ENCODE peak calls at places on chromosomes 16 and 17, in six cellular contexts. A, R, U, O, E and J are unnamed samples.

GRCh38 chr17:2102931-2103398 is 48.1 kb downstream of the HIC1 start:
- DNase-seq in A (no peak), R (peak), U (no peak), O (no peak), E (no peak), J (peak)

GRCh38 chr16:20866161-20866772 is 33.9 kb downstream of the DCUN1D3 start:
- DNase-seq in A (peak), R (peak), U (peak), O (peak), E (peak), J (peak)

GRCh38 chr16:66382966-66383299 is 16.4 kb downstream of the CDH5 start:
- DNase-seq in A (peak), R (peak), U (no peak), O (peak), E (no peak), J (peak)

GRCh38 chr16:491225-491919 is 36.1 kb upstream of the CAPN15 start:
- DNase-seq in A (no peak), R (no peak), U (no peak), O (no peak), E (no peak), J (peak)

GRCh38 chr16:71287903-71288302 is 1.3 kb downstream of the CMTR2 start:
- DNase-seq in A (peak), R (no peak), U (no peak), O (no peak), E (no peak), J (no peak)

GRCh38 chr17:80008848-80009247 is 26.8 kb downstream of the TBC1D16 start:
- DNase-seq in A (no peak), R (no peak), U (no peak), O (no peak), E (no peak), J (no peak)

GRCh38 chr17:68462381-68463210 is 5.3 kb upstream of the WIPI1 start:
- DNase-seq in A (peak), R (peak), U (peak), O (peak), E (peak), J (peak)

GRCh38 chr17:44922746-44923470 is 7.6 kb upstream of the GFAP start:
- DNase-seq in A (no peak), R (no peak), U (no peak), O (no peak), E (no peak), J (no peak)

GRCh38 chr16:11224096-11224893 is 31.7 kb downstream of the SOCS1 start:
- DNase-seq in A (peak), R (no peak), U (peak), O (no peak), E (no peak), J (no peak)

GRCh38 chr17:44004077-44004760 is at the start of gene NAGS:
- DNase-seq in A (peak), R (no peak), U (peak), O (no peak), E (no peak), J (no peak)

GRCh38 chr16:84607694-84608093 is 10.2 kb downstream of the COTL1 start:
- DNase-seq in A (no peak), R (no peak), U (no peak), O (no peak), E (no peak), J (no peak)

GRCh38 chr17:41211845-41212466 is 14.5 kb upstream of the KRTAP9-2 start:
- DNase-seq in A (no peak), R (peak), U (no peak), O (no peak), E (no peak), J (no peak)

GRCh38 chr16:2043980-2044451 is 3.6 kb downstream of the NTHL1 start:
- DNase-seq in A (no peak), R (no peak), U (no peak), O (no peak), E (no peak), J (no peak)

GRCh38 chr17:15741624-15742023 is 9.5 kb downstream of the TBC1D26 start:
- DNase-seq in A (no peak), R (no peak), U (no peak), O (no peak), E (no peak), J (no peak)

GRCh38 chr17:15744091-15744676 is 12.1 kb downstream of the TBC1D26 start:
- DNase-seq in A (no peak), R (no peak), U (no peak), O (peak), E (no peak), J (no peak)

GRCh38 chr17:15744885-15745284 is 12.8 kb downstream of the TBC1D26 start:
- DNase-seq in A (peak), R (no peak), U (peak), O (no peak), E (no peak), J (no peak)

GRCh38 chr17:15742051-15742795 is 10.1 kb downstream of the TBC1D26 start:
- DNase-seq in A (no peak), R (no peak), U (no peak), O (no peak), E (no peak), J (no peak)

GRCh38 chr17:15742921-15743320 is 10.8 kb downstream of the TBC1D26 start:
- DNase-seq in A (no peak), R (no peak), U (no peak), O (no peak), E (no peak), J (no peak)
- H3K23ac ChIP-seq in A (no peak), R (no peak), U (no peak), O (no peak), E (no peak), J (no peak)

GRCh38 chr16:65268331-65268730 is 146.5 kb upstream of the CDH11 start:
- DNase-seq in A (no peak), R (peak), U (no peak), O (no peak), E (no peak), J (no peak)
- H3K23ac ChIP-seq in A (no peak), R (no peak), U (no peak), O (no peak), E (no peak), J (no peak)

GRCh38 chr17:65561394-65562205 is at the start of gene AXIN2:
- DNase-seq in A (peak), R (peak), U (peak), O (peak), E (peak), J (peak)
- H3K23ac ChIP-seq in A (no peak), R (no peak), U (no peak), O (no peak), E (peak), J (no peak)

DNA sequence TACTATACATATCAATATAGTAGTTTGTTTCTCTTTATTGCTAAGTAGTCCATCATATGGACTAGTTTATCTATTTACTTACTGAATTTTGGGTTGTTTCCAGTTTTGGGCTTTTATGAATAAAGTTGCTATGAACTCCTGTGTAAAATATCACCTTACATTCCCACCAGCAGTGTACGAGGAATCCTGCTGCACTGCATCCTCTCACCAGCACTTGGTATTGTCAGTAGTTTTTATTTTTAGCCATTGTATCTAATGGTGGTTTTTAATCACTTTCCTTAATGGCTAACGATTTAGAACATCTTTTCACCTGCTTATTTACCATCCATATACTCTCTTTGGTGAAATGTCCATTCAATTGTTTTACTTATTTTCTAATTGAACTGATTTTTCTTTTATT is 24.0 kb downstream of the CDC27 start:
- DNase-seq in A (no peak), R (no peak), U (no peak), O (no peak), E (no peak), J (no peak)
- H3K23ac ChIP-seq in A (no peak), R (no peak), U (no peak), O (no peak), E (no peak), J (no peak)

DNA sequence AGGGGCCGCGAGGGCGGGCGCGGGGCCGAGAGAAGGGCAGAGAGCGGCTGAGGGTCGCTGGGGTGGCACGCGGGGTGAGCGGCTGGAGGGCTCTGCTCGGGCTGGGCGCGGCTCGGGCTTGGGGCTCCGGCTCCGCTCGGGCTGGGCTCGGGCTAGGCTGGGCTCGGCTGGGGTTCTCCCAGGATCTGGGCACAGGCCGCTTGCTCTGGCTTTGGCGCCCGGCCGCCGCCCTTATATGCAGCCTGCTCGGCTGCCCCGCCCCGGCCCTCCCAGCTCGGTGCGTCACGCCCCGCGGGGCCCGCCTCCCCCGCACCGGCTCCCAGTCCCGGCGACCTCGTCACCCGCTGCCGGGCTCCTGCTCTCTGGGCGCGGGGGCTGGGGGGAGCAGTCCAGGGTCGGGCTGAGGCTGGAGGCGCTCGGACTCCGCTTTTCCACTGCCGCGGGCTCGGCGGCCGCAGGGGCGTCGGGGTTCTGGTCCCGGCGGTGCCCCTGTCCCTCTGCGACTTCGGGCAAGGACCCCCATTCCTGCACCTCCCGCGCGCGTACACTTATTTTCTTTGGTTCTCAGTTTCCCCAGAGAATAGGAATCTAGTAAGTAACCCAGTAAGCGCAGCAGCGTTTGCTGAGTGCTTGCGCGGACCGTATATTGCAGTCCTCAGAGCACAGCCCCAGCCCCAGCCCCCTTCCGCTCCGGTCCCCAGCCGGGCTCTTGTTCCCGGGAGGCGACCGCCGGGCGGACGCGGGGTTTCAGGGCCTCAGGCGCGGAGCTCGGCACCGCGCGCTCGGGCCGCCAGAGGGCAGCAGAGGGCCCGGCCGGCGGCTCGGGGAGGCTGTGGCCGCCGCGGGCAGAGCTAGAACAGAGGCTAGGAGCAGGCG is at the start of gene RASD1:
- DNase-seq in A (peak), R (peak), U (peak), O (peak), E (peak), J (peak)
- H3K23ac ChIP-seq in A (peak), R (peak), U (no peak), O (no peak), E (peak), J (peak)

GRCh38 chr17:32486091-32486700 is 597 bp upstream of the CDK5R1 start:
- DNase-seq in A (peak), R (peak), U (peak), O (peak), E (peak), J (peak)

GRCh38 chr17:32485261-32485955 is 1.4 kb upstream of the CDK5R1 start:
- DNase-seq in A (no peak), R (no peak), U (no peak), O (no peak), E (no peak), J (no peak)

GRCh38 chr17:32487460-32488176 is 825 bp downstream of the CDK5R1 start:
- DNase-seq in A (peak), R (no peak), U (no peak), O (no peak), E (peak), J (no peak)

GRCh38 chr17:32488177-32488542 is 1.4 kb downstream of the CDK5R1 start:
- DNase-seq in A (no peak), R (no peak), U (no peak), O (no peak), E (no peak), J (no peak)

GRCh38 chr17:32486701-32487459 is at the start of gene CDK5R1:
- DNase-seq in A (peak), R (peak), U (peak), O (peak), E (peak), J (peak)
- H3K23ac ChIP-seq in A (peak), R (peak), U (no peak), O (no peak), E (peak), J (no peak)

DNA sequence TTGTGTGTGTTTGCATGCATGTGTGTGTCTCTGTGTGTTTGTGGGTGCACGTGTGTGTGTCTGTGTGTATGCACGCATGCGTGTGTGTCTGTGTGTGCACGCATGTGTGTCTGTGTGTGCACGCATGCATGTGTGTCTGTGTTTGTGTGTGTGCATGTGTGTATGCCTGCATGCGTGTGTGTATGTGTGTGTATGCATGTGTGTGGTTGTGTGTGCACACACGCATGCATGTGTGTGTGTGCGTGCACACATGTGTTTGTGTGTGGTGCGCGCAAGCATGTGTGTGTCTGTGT is 239.9 kb upstream of the TNRC6C start:
- DNase-seq in A (no peak), R (no peak), U (no peak), O (no peak), E (no peak), J (no peak)
- H3K23ac ChIP-seq in A (no peak), R (no peak), U (no peak), O (no peak), E (peak), J (no peak)

GRCh38 chr17:63519116-63519881 is 3.9 kb upstream of the KCNH6 start:
- DNase-seq in A (no peak), R (no peak), U (no peak), O (no peak), E (no peak), J (no peak)
- H3K23ac ChIP-seq in A (no peak), R (no peak), U (no peak), O (no peak), E (no peak), J (no peak)